ENCODE peak calls at places on chromosomes 4 and X, in nine cellular contexts. A is left lung, G is BE2C, B is SJSA1, D is small intestine, I is fibroblast of lung, E is H1, R is A549, V is cardiac fibroblast. Q is an unnamed sample.

GRCh38 chrX:48045410-48046311 is 25.8 kb downstream of the ZNF630 start:
- DNase-seq in I (peak; percentile 84), A (no peak), R (no peak), E (no peak), D (no peak), B (no peak), G (no peak), V (peak; percentile 68), Q (peak; percentile 89)

GRCh38 chr4:95120456-95120855 is 362.7 kb downstream of the BMPR1B start:
- DNase-seq in E (no peak), D (no peak), R (no peak), V (no peak), B (no peak), I (no peak), A (no peak), G (no peak), Q (no peak)

GRCh38 chr4:185343726-185344581 is 51.8 kb downstream of the LRP2BP start:
- DNase-seq in A (no peak), D (no peak), B (no peak), E (no peak), V (peak; percentile 82), R (no peak), G (peak; percentile 58), I (peak; percentile 71), Q (peak; percentile 70)

GRCh38 chr4:42281324-42282020 is 115.8 kb upstream of the SHISA3 start:
- DNase-seq in D (no peak), A (no peak), E (no peak), R (no peak), B (no peak), V (no peak), G (no peak), I (no peak), Q (peak; percentile 4)

GRCh38 chrX:80808854-80809493 is 703 bp downstream of the BRWD3 start:
- DNase-seq in R (peak; percentile 20), E (no peak), G (peak; percentile 6), D (peak; percentile 32), V (peak; percentile 19), B (no peak), A (peak; percentile 44), I (peak; percentile 1), Q (no peak)

GRCh38 chr4:101667348-101667747 is 123.2 kb upstream of the BANK1 start:
- DNase-seq in I (peak; percentile 74), B (no peak), R (no peak), A (no peak), D (no peak), E (no peak), V (peak; percentile 22), G (peak; percentile 23), Q (peak; percentile 76)

GRCh38 chr4:1074077-1074476 is 39.3 kb downstream of the RNF212 start:
- DNase-seq in D (no peak), R (no peak), A (no peak), B (no peak), G (no peak), I (no peak), V (no peak), E (no peak), Q (no peak)

GRCh38 chr4:146379744-146380143 is 142.0 kb downstream of the SLC10A7 start:
- DNase-seq in V (peak; percentile 65), A (no peak), E (no peak), B (no peak), R (peak; percentile 39), G (no peak), D (peak; percentile 26), I (peak; percentile 35), Q (peak; percentile 28)

GRCh38 chr4:3217266-3217665 is 31.7 kb upstream of the MSANTD1 start:
- DNase-seq in B (no peak), A (no peak), V (no peak), G (peak; percentile 0), I (no peak), E (no peak), D (no peak), R (no peak), Q (no peak)

GRCh38 chrX:40240844-40241243 is 143.1 kb upstream of the BCOR start:
- DNase-seq in I (no peak), V (no peak), D (no peak), A (no peak), R (no peak), B (no peak), E (no peak), G (no peak), Q (no peak)

GRCh38 chrX:87338510-87338909 is 179.1 kb upstream of the KLHL4 start:
- DNase-seq in A (no peak), E (no peak), V (peak; percentile 52), G (no peak), R (peak; percentile 33), I (peak; percentile 3), D (no peak), B (no peak), Q (peak; percentile 16)

DNA sequence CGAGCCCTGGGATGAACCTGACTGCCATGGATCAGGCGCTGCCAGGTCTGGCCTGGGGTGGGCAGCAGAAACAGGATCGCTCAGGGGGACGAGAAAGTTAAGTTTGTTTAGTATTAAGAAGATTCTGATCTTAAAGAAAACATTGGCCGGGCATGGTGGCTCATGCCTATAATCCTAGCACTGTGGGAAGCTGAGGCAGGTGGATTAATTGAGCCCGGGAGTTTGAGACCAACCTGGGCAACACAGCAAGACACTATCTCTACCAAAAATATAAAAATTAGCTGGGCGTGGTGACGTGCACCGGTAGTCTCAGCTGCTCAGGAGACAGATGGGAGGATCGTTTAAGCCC is 696 bp upstream of the FLNA start:
- DNase-seq in D (no peak), E (no peak), I (no peak), G (no peak), V (no peak), R (no peak), A (no peak), B (no peak), Q (no peak)
- H3K4me3 ChIP-seq in D (no peak overlapping the region), E (no peak overlapping the region), I (no peak overlapping the region), G (no peak overlapping the region), V (peak overlapping the region; percentile 34), R (peak overlapping the region; percentile 60), A (peak overlapping the region; percentile 72), B (peak overlapping the region; percentile 50), Q (no peak overlapping the region)

GRCh38 chr4:190018201-190018920 is 8.7 kb downstream of the FRG2 start:
- DNase-seq in I (no peak), V (no peak), G (no peak), A (no peak), D (no peak), R (no peak), B (no peak), E (no peak), Q (no peak)

GRCh38 chr4:190017357-190018200 is 9.5 kb downstream of the FRG2 start:
- DNase-seq in E (no peak), I (no peak), G (peak; percentile 31), V (no peak), D (no peak), R (no peak), B (no peak), A (no peak), Q (no peak)

GRCh38 chr4:190020790-190021717 is 6.0 kb downstream of the FRG2 start:
- DNase-seq in I (peak; percentile 14), D (peak; percentile 32), R (peak; percentile 79), G (peak; percentile 68), E (no peak), B (no peak), A (no peak), V (peak; percentile 27), Q (peak; percentile 23)

GRCh38 chr4:190016369-190017289 is 10.4 kb downstream of the FRG2 start:
- DNase-seq in E (no peak), V (no peak), G (no peak), R (no peak), D (no peak), A (no peak), I (no peak), B (no peak), Q (no peak)

GRCh38 chr4:190019023-190019858 is 7.8 kb downstream of the FRG2 start:
- DNase-seq in R (no peak), I (no peak), B (no peak), A (no peak), D (no peak), G (no peak), E (no peak), V (no peak), Q (no peak)
- H3K4me3 ChIP-seq in R (no peak overlapping the region), I (no peak overlapping the region), B (no peak overlapping the region), A (no peak overlapping the region), D (no peak overlapping the region), G (no peak overlapping the region), E (peak overlapping the region; percentile 1), V (no peak overlapping the region), Q (no peak overlapping the region)

DNA sequence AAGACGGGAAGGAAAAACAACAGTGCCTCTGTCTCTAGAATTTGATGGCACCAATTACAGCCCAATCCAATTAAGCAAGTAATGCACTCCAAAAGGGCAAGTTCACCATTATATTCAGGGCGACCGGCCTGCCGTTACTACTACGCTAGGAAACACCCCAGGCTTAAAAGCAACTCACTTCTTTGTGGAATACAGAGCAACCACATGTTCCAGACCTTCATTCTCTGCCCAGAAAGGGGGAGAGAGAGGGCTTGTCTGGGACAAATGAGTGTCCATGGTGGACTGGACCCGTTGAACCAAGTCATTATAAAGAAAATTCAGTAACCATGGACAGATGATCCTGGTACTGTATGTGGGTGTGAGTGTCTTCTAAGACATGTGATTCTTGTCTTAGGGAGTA is 1.6 kb downstream of the KDR start:
- DNase-seq in D (no peak), B (no peak), R (no peak), E (no peak), V (no peak), I (no peak), G (no peak), A (no peak), Q (no peak)
- H3K4me3 ChIP-seq in D (no peak overlapping the region), B (no peak overlapping the region), R (no peak overlapping the region), E (peak overlapping the region; percentile 57), V (peak overlapping the region; percentile 80), I (no peak overlapping the region), G (no peak overlapping the region), A (peak overlapping the region; percentile 46), Q (no peak overlapping the region)

GRCh38 chr4:138887741-138888140 is 127.8 kb upstream of the NOCT start:
- DNase-seq in G (no peak), A (no peak), D (no peak), R (no peak), B (no peak), I (no peak), E (no peak), V (no peak), Q (no peak)

GRCh38 chr4:138889216-138889615 is 126.4 kb upstream of the NOCT start:
- DNase-seq in B (no peak), A (no peak), I (no peak), E (no peak), G (no peak), D (no peak), V (no peak), R (no peak), Q (no peak)

GRCh38 chr4:138890921-138891570 is 124.5 kb upstream of the NOCT start:
- DNase-seq in V (no peak), E (no peak), I (no peak), A (no peak), B (no peak), D (no peak), G (no peak), R (no peak), Q (no peak)

GRCh38 chr4:138891610-138892009 is 124.0 kb upstream of the NOCT start:
- DNase-seq in A (no peak), E (no peak), B (no peak), D (no peak), I (peak; percentile 32), V (no peak), G (no peak), R (no peak), Q (no peak)

DNA sequence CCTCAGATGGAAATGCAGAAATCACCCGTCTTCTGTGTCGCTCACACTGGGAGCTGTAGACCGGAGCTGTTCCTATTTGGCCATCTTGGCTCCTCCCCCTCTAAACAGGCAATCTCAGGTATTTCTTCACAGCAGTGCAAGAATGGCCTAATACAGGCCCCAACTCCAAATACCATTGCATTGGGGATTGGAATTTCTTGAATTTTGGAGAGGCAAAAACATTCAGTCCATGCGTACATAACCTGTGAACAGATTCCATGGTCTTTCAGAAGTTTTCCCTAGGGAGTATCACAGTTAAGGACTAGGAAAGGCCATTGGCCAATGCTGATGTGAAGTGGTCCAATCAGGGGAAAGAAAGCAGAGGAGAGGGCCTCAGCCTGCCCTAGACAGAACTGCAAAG is 128.2 kb upstream of the NOCT start:
- DNase-seq in B (no peak), A (no peak), E (no peak), D (no peak), I (no peak), V (no peak), R (no peak), G (no peak), Q (no peak)
- H3K4me3 ChIP-seq in B (no peak overlapping the region), A (no peak overlapping the region), E (no peak overlapping the region), D (no peak overlapping the region), I (no peak overlapping the region), V (no peak overlapping the region), R (no peak overlapping the region), G (no peak overlapping the region), Q (no peak overlapping the region)

Q was measured in fibroblast of mammary gland.